ENCODE peak calls at places on chromosomes 6 and 20, in eight cellular contexts. F, L, E, K, R, W, Q and A are unnamed samples.

GRCh38 chr6:241331-241865 is 50.9 kb upstream of the DUSP22 start:
- DNase-seq in W (no peak), R (no peak), Q (no peak), K (no peak), E (no peak), L (no peak), F (no peak), A (no peak)

GRCh38 chr6:13711726-13712484 is at the start of gene RANBP9:
- DNase-seq in Q (no peak), L (no peak), W (peak), R (peak), K (peak), F (peak), E (peak), A (peak)

GRCh38 chr6:165263-165662 is 127.0 kb upstream of the DUSP22 start:
- DNase-seq in F (no peak), R (peak), Q (no peak), W (no peak), K (no peak), L (no peak), E (no peak), A (no peak)

GRCh38 chr6:125984311-125984710 is 2.0 kb upstream of the TRMT11 start:
- DNase-seq in R (no peak), E (no peak), Q (no peak), K (peak), L (no peak), F (no peak), W (no peak), A (no peak)

GRCh38 chr6:139037490-139037889 is 8.9 kb downstream of the ABRACL start:
- DNase-seq in F (no peak), L (no peak), Q (no peak), K (peak), R (no peak), W (no peak), E (no peak), A (no peak)

GRCh38 chr6:52990342-52990741 is 4.7 kb downstream of the GSTA4 start:
- DNase-seq in R (peak), F (no peak), K (no peak), W (no peak), L (peak), E (no peak), Q (no peak), A (no peak)

GRCh38 chr6:53547166-53547814 is 2.4 kb upstream of the GCLC start:
- DNase-seq in L (no peak), Q (no peak), K (no peak), F (no peak), E (no peak), W (no peak), R (no peak), A (no peak)

GRCh38 chr6:12844284-12845223 is 128.0 kb downstream of the PHACTR1 start:
- DNase-seq in K (peak), Q (no peak), L (no peak), W (no peak), R (peak), F (no peak), E (no peak), A (peak)

GRCh38 chr20:49593441-49594142 is 25.7 kb upstream of the PTGIS start:
- DNase-seq in F (no peak), E (no peak), L (no peak), K (no peak), W (peak), Q (no peak), R (peak), A (no peak)

GRCh38 chr6:14366880-14367279 is 249.3 kb downstream of the CD83 start:
- DNase-seq in W (no peak), Q (no peak), F (no peak), R (no peak), E (no peak), L (no peak), K (peak), A (no peak)

GRCh38 chr6:107679457-107679856 is 144.7 kb downstream of the SCML4 start:
- DNase-seq in R (no peak), K (peak), Q (no peak), W (no peak), E (no peak), F (no peak), L (no peak), A (no peak)

GRCh38 chr6:42532038-42532669 is 31.7 kb upstream of the UBR2 start:
- DNase-seq in R (peak), W (no peak), E (no peak), F (no peak), Q (peak), K (peak), L (peak), A (peak)

GRCh38 chr20:54726687-54727086 is 251.3 kb downstream of the DOK5 start:
- DNase-seq in F (no peak), E (no peak), L (no peak), K (no peak), Q (no peak), W (no peak), R (no peak), A (no peak)

GRCh38 chr20:25220810-25221591 is 25.5 kb downstream of the ENTPD6 start:
- DNase-seq in Q (no peak), F (no peak), E (no peak), K (no peak), W (peak), L (no peak), R (no peak), A (no peak)

GRCh38 chr20:58642465-58642864 is 8.6 kb upstream of the STX16 start:
- DNase-seq in K (no peak), Q (no peak), W (no peak), R (no peak), F (no peak), E (no peak), L (no peak), A (no peak)

GRCh38 chr6:33895296-33895695 is 91.5 kb upstream of the MLN start:
- DNase-seq in E (no peak), K (no peak), Q (no peak), F (no peak), W (no peak), L (no peak), R (no peak), A (no peak)

GRCh38 chr20:22684072-22684762 is 99.8 kb upstream of the FOXA2 start:
- DNase-seq in L (peak), W (peak), F (peak), K (peak), E (no peak), R (peak), Q (peak), A (peak)
- TF ChIP-seq CTCF in L (peak), W (peak), F (peak), K (peak), E (peak), R (peak), Q (peak), A (peak)

GRCh38 chr20:5827098-5827853 is 77.1 kb downstream of the SHLD1 start:
- DNase-seq in R (no peak), W (peak), L (no peak), K (no peak), F (no peak), E (no peak), Q (no peak), A (no peak)

GRCh38 chr20:5825136-5825719 is 75.0 kb downstream of the SHLD1 start:
- DNase-seq in W (no peak), F (no peak), E (no peak), K (no peak), R (no peak), L (no peak), Q (no peak), A (no peak)

GRCh38 chr20:5818346-5818681 is 68.1 kb downstream of the SHLD1 start:
- DNase-seq in R (no peak), K (no peak), W (no peak), L (no peak), Q (no peak), F (no peak), E (no peak), A (no peak)

GRCh38 chr20:5822569-5822968 is 72.4 kb downstream of the SHLD1 start:
- DNase-seq in E (no peak), L (no peak), K (no peak), F (no peak), R (no peak), Q (no peak), W (no peak), A (no peak)

DNA sequence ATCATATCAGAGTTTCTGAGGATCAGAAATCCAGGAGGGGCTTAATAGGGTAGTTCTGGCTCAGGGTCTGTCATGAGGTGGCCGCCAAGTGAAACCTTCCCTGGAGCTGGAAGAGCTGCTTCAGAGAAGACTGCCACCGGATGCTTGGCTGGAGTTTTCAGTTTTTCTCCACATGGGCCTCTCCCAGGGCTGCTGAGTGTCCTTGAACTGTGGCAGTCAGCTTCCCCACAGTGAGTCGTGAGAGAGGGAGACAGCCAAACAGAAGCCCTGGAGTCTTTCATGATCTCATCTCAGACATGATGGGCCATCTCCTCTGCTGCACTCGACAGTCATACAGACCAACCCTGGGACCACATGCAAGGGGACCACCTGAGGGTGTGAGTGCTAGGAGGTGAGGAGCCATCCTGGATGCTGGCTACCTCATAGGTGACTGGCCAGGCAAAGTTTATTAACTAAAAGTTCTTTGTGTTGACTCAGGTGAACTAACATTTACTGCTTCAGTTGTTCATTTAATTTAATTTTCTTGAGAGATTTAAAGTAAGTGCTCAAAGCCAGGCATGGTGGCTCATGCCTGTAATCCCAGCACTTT is 71.5 kb downstream of the SHLD1 start:
- DNase-seq in L (no peak), F (no peak), E (no peak), Q (no peak), W (no peak), R (no peak), K (no peak), A (no peak)
- TF ChIP-seq CTCF in L (no peak), F (no peak), E (no peak), Q (no peak), W (no peak), R (no peak), K (no peak), A (no peak)

DNA sequence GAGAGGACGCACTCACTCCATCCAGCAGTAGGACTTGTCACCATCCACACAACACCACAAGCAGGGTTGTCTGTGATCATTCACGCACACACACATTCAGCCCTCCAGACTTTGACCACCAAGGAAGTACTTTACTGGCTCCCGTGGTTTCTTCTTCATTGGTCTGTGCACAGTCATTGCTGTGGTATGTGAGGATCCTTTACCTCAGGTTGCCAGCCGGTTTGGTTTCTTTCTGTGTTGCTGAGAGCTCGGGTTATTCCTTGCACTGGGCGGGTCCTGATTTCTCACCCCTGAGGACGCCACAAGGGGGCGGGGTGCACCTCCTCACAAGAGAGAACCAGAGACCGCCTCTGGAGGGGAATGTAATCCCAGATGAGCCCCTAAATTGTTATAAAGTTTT is 11.2 kb downstream of the SLC35A1 start:
- DNase-seq in E (no peak), K (peak), Q (no peak), R (peak), L (no peak), F (no peak), W (no peak), A (no peak)
- TF ChIP-seq CTCF in E (peak), K (peak), Q (no peak), R (peak), L (no peak), F (no peak), W (peak), A (peak)

GRCh38 chr20:34268851-34269668 is 27.8 kb downstream of the ASIP start:
- DNase-seq in W (peak), E (peak), L (no peak), Q (no peak), F (no peak), K (peak), R (no peak), A (peak)
- TF ChIP-seq CTCF in W (no peak), E (no peak), L (no peak), Q (no peak), F (no peak), K (peak), R (no peak), A (peak)

GRCh38 chr6:7165002-7165735 is 57.4 kb downstream of the RREB1 start:
- DNase-seq in Q (no peak), W (no peak), F (no peak), R (no peak), L (no peak), K (peak), E (no peak), A (no peak)
- TF ChIP-seq CTCF in Q (no peak), W (no peak), F (no peak), R (no peak), L (no peak), K (no peak), E (no peak), A (no peak)

DNA sequence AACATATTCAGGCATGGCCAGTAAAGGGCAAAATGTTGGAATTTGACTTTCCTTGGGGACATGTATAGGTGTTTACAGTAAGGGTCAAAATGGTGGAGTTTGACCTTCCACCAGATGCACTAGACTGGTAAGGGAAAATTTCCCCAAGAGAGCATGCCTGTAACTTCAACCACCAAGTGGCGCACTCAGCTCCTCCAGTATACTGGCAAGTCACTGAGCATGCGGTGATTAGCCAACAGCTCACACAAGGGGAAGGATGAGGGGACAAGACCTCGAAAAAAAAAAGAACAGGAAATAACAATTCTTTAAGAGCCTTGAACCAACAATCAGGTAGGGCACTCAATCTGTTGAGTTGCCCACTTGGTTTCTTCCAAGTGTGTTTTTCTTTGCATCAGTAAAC is 140.9 kb downstream of the EYS start:
- DNase-seq in K (no peak), F (no peak), E (no peak), W (no peak), R (peak), Q (no peak), L (no peak), A (no peak)
- TF ChIP-seq CTCF in K (no peak), F (no peak), E (no peak), W (no peak), R (peak), Q (peak), L (no peak), A (peak)